ENCODE peak calls at places on chromosome 22, in nine cellular contexts. P, O, B, U, S, Y, D, T and I are unnamed samples.

GRCh38 chr22:44085743-44086741 is 61.9 kb downstream of the PARVB start:
- DNase-seq in P (peak; percentile 83), O (no peak), B (peak; percentile 34), U (no peak), S (peak; percentile 18), Y (no peak), D (peak; percentile 83), T (no peak), I (peak; percentile 56)

GRCh38 chr22:46267431-46268279 is at the start of gene TTC38:
- DNase-seq in P (peak; percentile 93), O (peak; percentile 72), B (peak; percentile 45), U (peak; percentile 96), S (peak; percentile 66), Y (peak; percentile 93), D (peak; percentile 82), T (peak; percentile 97), I (no peak)

GRCh38 chr22:38844661-38845367 is 986 bp upstream of the NPTXR start:
- DNase-seq in P (no peak), O (no peak), B (no peak), U (no peak), S (no peak), Y (no peak), D (no peak), T (no peak), I (no peak)

GRCh38 chr22:50719814-50720300 is 18.1 kb upstream of the ACR start:
- DNase-seq in P (no peak), O (no peak), B (no peak), U (no peak), S (no peak), Y (no peak), D (no peak), T (peak; percentile 49), I (no peak)

GRCh38 chr22:19820880-19821522 is 33.7 kb downstream of the GNB1L start:
- DNase-seq in P (no peak), O (peak; percentile 15), B (no peak), U (no peak), S (no peak), Y (no peak), D (no peak), T (peak; percentile 49), I (no peak)

GRCh38 chr22:19128009-19128401 is 3.1 kb upstream of the TSSK2 start:
- DNase-seq in P (no peak), O (no peak), B (no peak), U (no peak), S (no peak), Y (no peak), D (no peak), T (no peak), I (no peak)

GRCh38 chr22:46576556-46577351 is 39.3 kb upstream of the CELSR1 start:
- DNase-seq in P (peak; percentile 75), O (peak; percentile 82), B (peak; percentile 62), U (peak; percentile 68), S (no peak), Y (peak; percentile 75), D (peak; percentile 83), T (peak; percentile 64), I (no peak)

GRCh38 chr22:43186272-43187170 is at the start of gene TTLL12:
- DNase-seq in P (peak; percentile 78), O (peak; percentile 76), B (peak; percentile 59), U (peak; percentile 73), S (peak; percentile 7), Y (no peak), D (peak; percentile 85), T (peak; percentile 77), I (no peak)

GRCh38 chr22:27473533-27473932 is 328.0 kb downstream of the MN1 start:
- DNase-seq in P (no peak), O (no peak), B (no peak), U (no peak), S (no peak), Y (no peak), D (peak; percentile 68), T (no peak), I (no peak)

GRCh38 chr22:43516386-43516785 is 104.6 kb downstream of the MPPED1 start:
- DNase-seq in P (no peak), O (no peak), B (no peak), U (no peak), S (no peak), Y (no peak), D (no peak), T (no peak), I (no peak)

GRCh38 chr22:45604239-45604711 is 67.4 kb upstream of the ATXN10 start:
- DNase-seq in P (no peak), O (no peak), B (no peak), U (no peak), S (peak; percentile 33), Y (no peak), D (no peak), T (no peak), I (no peak)

GRCh38 chr22:21867528-21868266 is at the start of gene MAPK1:
- DNase-seq in P (peak; percentile 94), O (peak; percentile 96), B (peak; percentile 96), U (peak; percentile 96), S (peak; percentile 84), Y (peak; percentile 95), D (peak; percentile 97), T (peak; percentile 96), I (peak; percentile 31)

GRCh38 chr22:21873619-21874018 is 6.2 kb upstream of the MAPK1 start:
- DNase-seq in P (no peak), O (no peak), B (no peak), U (no peak), S (no peak), Y (peak; percentile 17), D (no peak), T (no peak), I (no peak)

GRCh38 chr22:21865041-21865440 is 2.4 kb downstream of the MAPK1 start:
- DNase-seq in P (no peak), O (no peak), B (no peak), U (peak; percentile 60), S (peak; percentile 79), Y (no peak), D (no peak), T (no peak), I (no peak)

GRCh38 chr22:21866821-21867527 is 471 bp downstream of the MAPK1 start:
- DNase-seq in P (peak; percentile 52), O (no peak), B (no peak), U (no peak), S (peak; percentile 16), Y (peak; percentile 70), D (peak; percentile 66), T (peak; percentile 65), I (no peak)

GRCh38 chr22:21868651-21869050 is 1.2 kb upstream of the MAPK1 start:
- DNase-seq in P (no peak), O (no peak), B (no peak), U (no peak), S (no peak), Y (no peak), D (no peak), T (no peak), I (no peak)
- H3K4me3 ChIP-seq in P (no peak overlapping the region), O (no peak overlapping the region), B (no peak overlapping the region), U (no peak overlapping the region), S (no peak overlapping the region), Y (no peak overlapping the region), D (peak overlapping the region; percentile 68), T (no peak overlapping the region), I (no peak overlapping the region)

DNA sequence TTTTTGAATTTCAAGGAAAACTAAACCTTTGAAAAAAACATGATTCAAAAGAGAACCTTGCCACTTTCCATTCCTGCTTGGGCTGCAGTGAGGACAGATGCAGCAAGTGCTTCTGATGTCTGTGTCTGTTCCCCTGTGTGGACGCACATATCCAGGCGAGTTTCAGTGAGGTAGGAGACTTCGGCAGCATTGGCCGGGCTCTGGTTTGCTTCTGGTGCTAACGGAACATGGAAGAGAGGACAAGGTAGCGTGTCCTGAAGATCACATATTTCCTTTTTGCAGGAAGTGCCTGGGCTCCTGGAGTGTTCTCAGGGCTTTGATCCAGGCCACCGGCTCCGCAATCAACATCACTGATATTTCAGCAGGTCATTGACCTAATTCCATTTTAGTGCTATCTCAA is 33.1 kb upstream of the IGLL5 start:
- DNase-seq in P (no peak), O (no peak), B (no peak), U (no peak), S (no peak), Y (no peak), D (no peak), T (no peak), I (no peak)
- H3K27me3 ChIP-seq in P (no peaks in the 10 kb centered on the region), O (no peaks in the 10 kb centered on the region), B (no peaks in the 10 kb centered on the region), U (no peaks in the 10 kb centered on the region), S (peaks cover 64% of the 10 kb centered on the region), Y (peaks cover 36% of the 10 kb centered on the region), D (no peaks in the 10 kb centered on the region), T (no peaks in the 10 kb centered on the region), I (peaks cover 8% of the 10 kb centered on the region)

GRCh38 chr22:24324137-24324536 is 53.5 kb downstream of the SPECC1L start:
- DNase-seq in P (no peak), O (no peak), B (no peak), U (no peak), S (no peak), Y (no peak), D (no peak), T (no peak), I (no peak)
- H3K36me3 ChIP-seq in P (no peaks in the 10 kb centered on the region), O (no peaks in the 10 kb centered on the region), B (peaks cover 11% of the 10 kb centered on the region), U (peaks cover 2% of the 10 kb centered on the region), S (peaks cover 23% of the 10 kb centered on the region), Y (peaks cover 58% of the 10 kb centered on the region), D (peaks cover 33% of the 10 kb centered on the region), T (peaks cover 25% of the 10 kb centered on the region), I (peaks cover 4% of the 10 kb centered on the region)

GRCh38 chr22:41561788-41562187 is 978 bp downstream of the CSDC2 start:
- DNase-seq in P (peak; percentile 59), O (no peak), B (no peak), U (no peak), S (no peak), Y (no peak), D (no peak), T (no peak), I (no peak)

GRCh38 chr22:41562461-41562860 is 1.7 kb downstream of the CSDC2 start:
- DNase-seq in P (peak; percentile 51), O (no peak), B (no peak), U (no peak), S (no peak), Y (no peak), D (no peak), T (no peak), I (no peak)

GRCh38 chr22:41561335-41561734 is 525 bp downstream of the CSDC2 start:
- DNase-seq in P (peak; percentile 65), O (no peak), B (no peak), U (no peak), S (no peak), Y (no peak), D (no peak), T (no peak), I (no peak)

GRCh38 chr22:41564563-41564962 is 3.8 kb downstream of the CSDC2 start:
- DNase-seq in P (peak; percentile 43), O (no peak), B (no peak), U (no peak), S (no peak), Y (no peak), D (no peak), T (no peak), I (no peak)

DNA sequence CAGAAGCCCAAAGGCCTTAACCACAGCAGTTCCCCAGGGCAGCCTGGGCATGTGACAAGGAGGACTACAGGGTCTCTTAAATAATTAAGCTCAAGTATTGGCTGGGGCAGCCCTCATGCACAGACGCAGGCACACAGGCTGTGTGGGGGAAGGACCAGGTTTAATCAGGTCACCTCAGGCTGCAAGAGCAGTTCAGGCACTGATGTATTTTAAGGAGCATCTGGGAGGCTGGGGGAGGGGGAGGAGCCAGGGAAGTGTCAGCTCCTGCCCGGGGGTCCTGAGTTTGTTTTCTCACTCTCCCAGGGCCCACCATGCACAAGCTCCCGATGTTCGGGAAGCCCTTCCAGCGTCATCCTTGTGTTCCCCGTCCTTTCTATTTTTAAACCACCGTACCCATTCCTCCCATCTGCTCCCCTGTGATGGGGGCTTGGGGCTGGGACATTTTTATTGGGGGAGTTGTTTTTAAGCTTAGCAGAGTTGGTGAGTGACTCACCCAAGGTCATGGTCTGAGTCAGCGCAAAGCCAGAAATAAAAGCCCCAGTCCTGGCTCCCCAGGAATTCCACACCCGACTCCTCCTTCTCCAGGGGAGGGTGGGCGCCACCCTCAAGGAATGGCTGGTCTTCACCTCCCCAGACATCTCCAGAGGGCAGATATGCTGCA is 2.4 kb downstream of the CSDC2 start:
- DNase-seq in P (peak; percentile 81), O (no peak), B (no peak), U (peak; percentile 70), S (peak; percentile 70), Y (no peak), D (no peak), T (no peak), I (peak; percentile 68)
- H3K4me3 ChIP-seq in P (peak overlapping the region; percentile 61), O (no peak overlapping the region), B (no peak overlapping the region), U (no peak overlapping the region), S (peak overlapping the region; percentile 29), Y (no peak overlapping the region), D (no peak overlapping the region), T (no peak overlapping the region), I (no peak overlapping the region)